ENCODE peak calls at places on chromosomes 1 and 21, in nine cellular contexts. D, K, G, I, W, H, C, V and R are unnamed samples.

GRCh38 chr1:7425229-7425628 is 345.9 kb upstream of the VAMP3 start:
- DNase-seq in D (peak), K (no peak), G (no peak), I (no peak), W (no peak), H (no peak), C (no peak), V (no peak), R (no peak)

GRCh38 chr1:209248649-209249279 is 334.8 kb upstream of the CAMK1G start:
- DNase-seq in D (peak), K (no peak), G (peak), I (no peak), W (peak), H (peak), C (no peak), V (peak), R (peak)

GRCh38 chr1:78658901-78659300 is 9.3 kb downstream of the IFI44 start:
- DNase-seq in D (no peak), K (no peak), G (no peak), I (no peak), W (no peak), H (no peak), C (no peak), V (no peak), R (no peak)

GRCh38 chr21:36699026-36699545 is at the start of gene SIM2:
- DNase-seq in D (peak), K (no peak), G (peak), I (no peak), W (no peak), H (no peak), C (no peak), V (peak), R (peak)

GRCh38 chr1:26278303-26278702 is 1.6 kb upstream of the SH3BGRL3 start:
- DNase-seq in D (no peak), K (peak), G (no peak), I (peak), W (no peak), H (no peak), C (no peak), V (peak), R (peak)

GRCh38 chr1:160124709-160125478 is 9.3 kb downstream of the ATP1A2 start:
- DNase-seq in D (no peak), K (no peak), G (no peak), I (no peak), W (no peak), H (no peak), C (no peak), V (no peak), R (peak)

GRCh38 chr1:160087118-160087662 is 5.9 kb downstream of the KCNJ9 start:
- DNase-seq in D (no peak), K (no peak), G (no peak), I (no peak), W (no peak), H (no peak), C (no peak), V (no peak), R (no peak)

GRCh38 chr1:232610187-232610901 is 19.6 kb downstream of the SIPA1L2 start:
- DNase-seq in D (no peak), K (no peak), G (peak), I (no peak), W (no peak), H (no peak), C (no peak), V (no peak), R (no peak)

GRCh38 chr1:12604114-12604874 is 13.7 kb downstream of the DHRS3 start:
- DNase-seq in D (no peak), K (peak), G (no peak), I (no peak), W (peak), H (peak), C (peak), V (peak), R (peak)

GRCh38 chr1:116420417-116421200 is 47.6 kb downstream of the ATP1A1 start:
- DNase-seq in D (no peak), K (no peak), G (no peak), I (no peak), W (no peak), H (no peak), C (no peak), V (no peak), R (no peak)

GRCh38 chr1:61253059-61253735 is 170.8 kb downstream of the NFIA start:
- DNase-seq in D (no peak), K (peak), G (peak), I (no peak), W (peak), H (no peak), C (no peak), V (no peak), R (peak)

GRCh38 chr1:103341377-103341880 is 184.1 kb upstream of the RNPC3 start:
- DNase-seq in D (no peak), K (no peak), G (no peak), I (no peak), W (no peak), H (no peak), C (no peak), V (no peak), R (no peak)